ENCODE peak calls at places on chromosomes 5 and 9, in four cellular contexts. One of them, this sample, is unnamed.

GRCh38 chr5:74275204-74275992 is 365.1 kb downstream of the ENC1 start:
- DNase-seq in activated T-cell treated with anti-CD3 and anti-CD28 coated beads for 1 hour: no peak
- DNase-seq in HFFc6: peak
- DNase-seq in AML-193: peak
- DNase-seq in this sample: no peak

GRCh38 chr9:16637218-16637617 is 233.3 kb downstream of the BNC2 start:
- DNase-seq in activated T-cell treated with anti-CD3 and anti-CD28 coated beads for 1 hour: no peak
- DNase-seq in HFFc6: no peak
- DNase-seq in AML-193: no peak
- DNase-seq in this sample: no peak

GRCh38 chr5:1086871-1087270 is 25.0 kb downstream of the SLC12A7 start:
- DNase-seq in activated T-cell treated with anti-CD3 and anti-CD28 coated beads for 1 hour: no peak
- DNase-seq in HFFc6: no peak
- DNase-seq in AML-193: no peak
- DNase-seq in this sample: no peak

GRCh38 chr9:36328798-36329411 is 70.7 kb upstream of the GNE start:
- DNase-seq in AML-193: peak
- DNase-seq in HFFc6: peak
- DNase-seq in activated T-cell treated with anti-CD3 and anti-CD28 coated beads for 1 hour: peak
- DNase-seq in this sample: peak

GRCh38 chr9:71662086-71662485 is 106.2 kb downstream of the CEMIP2 start:
- DNase-seq in HFFc6: no peak
- DNase-seq in activated T-cell treated with anti-CD3 and anti-CD28 coated beads for 1 hour: no peak
- DNase-seq in AML-193: no peak
- DNase-seq in this sample: no peak

GRCh38 chr9:96073531-96074284 is 198.2 kb downstream of the ERCC6L2 start:
- DNase-seq in HFFc6: no peak
- DNase-seq in AML-193: no peak
- DNase-seq in activated T-cell treated with anti-CD3 and anti-CD28 coated beads for 1 hour: no peak
- DNase-seq in this sample: no peak

GRCh38 chr5:34522599-34523381 is 133.3 kb upstream of the RAI14 start:
- DNase-seq in HFFc6: peak
- DNase-seq in AML-193: peak
- DNase-seq in activated T-cell treated with anti-CD3 and anti-CD28 coated beads for 1 hour: peak
- DNase-seq in this sample: peak

GRCh38 chr9:91424403-91425176 is 958 bp upstream of the NFIL3 start:
- DNase-seq in activated T-cell treated with anti-CD3 and anti-CD28 coated beads for 1 hour: peak
- DNase-seq in HFFc6: peak
- DNase-seq in AML-193: peak
- DNase-seq in this sample: peak

GRCh38 chr9:128626181-128626580 is 30.5 kb downstream of the DYNC2I2 start:
- DNase-seq in activated T-cell treated with anti-CD3 and anti-CD28 coated beads for 1 hour: no peak
- DNase-seq in HFFc6: no peak
- DNase-seq in AML-193: no peak
- DNase-seq in this sample: no peak

GRCh38 chr9:127209948-127210621 is 54.5 kb upstream of the GARNL3 start:
- DNase-seq in HFFc6: no peak
- DNase-seq in activated T-cell treated with anti-CD3 and anti-CD28 coated beads for 1 hour: no peak
- DNase-seq in AML-193: no peak
- DNase-seq in this sample: no peak

GRCh38 chr9:71036501-71036900 is 84.9 kb downstream of the TRPM3 start:
- DNase-seq in HFFc6: no peak
- DNase-seq in activated T-cell treated with anti-CD3 and anti-CD28 coated beads for 1 hour: no peak
- DNase-seq in AML-193: no peak
- DNase-seq in this sample: no peak

GRCh38 chr9:3240651-3241268 is 285.0 kb downstream of the RFX3 start:
- DNase-seq in HFFc6: peak
- DNase-seq in AML-193: peak
- DNase-seq in activated T-cell treated with anti-CD3 and anti-CD28 coated beads for 1 hour: peak
- DNase-seq in this sample: peak

GRCh38 chr5:114223866-114224265 is 138.0 kb upstream of the KCNN2 start:
- DNase-seq in activated T-cell treated with anti-CD3 and anti-CD28 coated beads for 1 hour: no peak
- DNase-seq in AML-193: peak
- DNase-seq in HFFc6: no peak
- DNase-seq in this sample: peak

GRCh38 chr9:22840641-22841040 is 394.0 kb downstream of the DMRTA1 start:
- DNase-seq in activated T-cell treated with anti-CD3 and anti-CD28 coated beads for 1 hour: no peak
- DNase-seq in HFFc6: no peak
- DNase-seq in AML-193: no peak
- DNase-seq in this sample: no peak

GRCh38 chr5:151086905-151087360 is 6.1 kb upstream of the TNIP1 start:
- DNase-seq in activated T-cell treated with anti-CD3 and anti-CD28 coated beads for 1 hour: peak
- DNase-seq in HFFc6: no peak
- DNase-seq in AML-193: no peak
- DNase-seq in this sample: peak

GRCh38 chr5:52690236-52690685 is 97.5 kb upstream of the ITGA1 start:
- DNase-seq in HFFc6: no peak
- DNase-seq in AML-193: no peak
- DNase-seq in activated T-cell treated with anti-CD3 and anti-CD28 coated beads for 1 hour: no peak
- DNase-seq in this sample: no peak

GRCh38 chr9:114612272-114612923 is 1.3 kb downstream of the TMEM268 start:
- DNase-seq in AML-193: no peak
- DNase-seq in HFFc6: no peak
- DNase-seq in activated T-cell treated with anti-CD3 and anti-CD28 coated beads for 1 hour: no peak
- DNase-seq in this sample: no peak

GRCh38 chr5:61397238-61397637 is 65.2 kb downstream of the ZSWIM6 start:
- DNase-seq in HFFc6: no peak
- DNase-seq in activated T-cell treated with anti-CD3 and anti-CD28 coated beads for 1 hour: no peak
- DNase-seq in AML-193: no peak
- DNase-seq in this sample: no peak

GRCh38 chr5:170067152-170067551 is 38.5 kb upstream of the FOXI1 start:
- DNase-seq in activated T-cell treated with anti-CD3 and anti-CD28 coated beads for 1 hour: no peak
- DNase-seq in HFFc6: no peak
- DNase-seq in AML-193: no peak
- DNase-seq in this sample: peak

GRCh38 chr5:82365744-82366228 is 87.6 kb upstream of the RPS23 start:
- DNase-seq in activated T-cell treated with anti-CD3 and anti-CD28 coated beads for 1 hour: no peak
- DNase-seq in AML-193: no peak
- DNase-seq in HFFc6: peak
- DNase-seq in this sample: peak

This sample was measured in GM12865.